ENCODE peak calls at places on chromosomes 5 and 9, in four cellular contexts. R is tibial nerve, K is lung, U is uterus. B is an unnamed sample.

GRCh38 chr9:89525673-89526374 is 27.9 kb upstream of the SEMA4D start:
- DNase-seq in R (no peak), K (no peak), U (no peak), B (no peak)

GRCh38 chr5:59587489-59588337 is 305.8 kb downstream of the PDE4D start:
- DNase-seq in R (no peak), K (peak), U (peak), B (no peak)

GRCh38 chr5:31033295-31033694 is 160.2 kb upstream of the CDH6 start:
- DNase-seq in R (no peak), K (no peak), U (no peak), B (no peak)

GRCh38 chr5:92561362-92562006 is 1019.5 kb downstream of the NR2F1-AS1 start:
- DNase-seq in R (no peak), K (no peak), U (no peak), B (no peak)

GRCh38 chr5:33223563-33224305 is 217.0 kb upstream of the TARS1 start:
- DNase-seq in R (no peak), K (no peak), U (no peak), B (no peak)

GRCh38 chr9:114932502-114932901 is 2.1 kb upstream of the TNFSF8 start:
- DNase-seq in R (no peak), K (no peak), U (no peak), B (no peak)

GRCh38 chr9:120366646-120367019 is 213.3 kb downstream of the CDK5RAP2 start:
- DNase-seq in R (peak), K (peak), U (no peak), B (no peak)

GRCh38 chr9:68775003-68775730 is 70.1 kb downstream of the PIP5K1B start:
- DNase-seq in R (no peak), K (no peak), U (no peak), B (no peak)

GRCh38 chr9:102966999-102967398 is 28.1 kb upstream of the CYLC2 start:
- DNase-seq in R (no peak), K (no peak), U (no peak), B (no peak)

GRCh38 chr5:134506054-134507039 is 19.1 kb upstream of the JADE2 start:
- DNase-seq in R (no peak), K (peak), U (no peak), B (no peak)

GRCh38 chr5:52007230-52007858 is 624.1 kb downstream of the ISL1 start:
- DNase-seq in R (no peak), K (no peak), U (no peak), B (no peak)

GRCh38 chr9:82180711-82181110 is 192.1 kb downstream of the SPATA31D1 start:
- DNase-seq in R (no peak), K (no peak), U (no peak), B (no peak)

GRCh38 chr9:129840024-129840423 is 4.8 kb downstream of the USP20 start:
- DNase-seq in R (no peak), K (no peak), U (no peak), B (no peak)

GRCh38 chr9:136941231-136942111 is 3.1 kb downstream of the FBXW5 start:
- DNase-seq in R (no peak), K (no peak), U (no peak), B (peak)

GRCh38 chr5:134648425-134649162 is at the start of gene SEC24A:
- DNase-seq in R (peak), K (peak), U (peak), B (peak)

GRCh38 chr9:121914604-121915303 is 178.4 kb downstream of the TTLL11 start:
- DNase-seq in R (no peak), K (no peak), U (no peak), B (no peak)

GRCh38 chr9:72485821-72486605 is 35.4 kb upstream of the TMC1 start:
- DNase-seq in R (peak), K (no peak), U (no peak), B (no peak)

GRCh38 chr5:87770601-87771121 is 357.9 kb upstream of the CCNH start:
- DNase-seq in R (no peak), K (no peak), U (no peak), B (no peak)

GRCh38 chr5:87765009-87765408 is 352.3 kb upstream of the CCNH start:
- DNase-seq in R (no peak), K (no peak), U (no peak), B (no peak)

GRCh38 chr5:87769137-87769536 is 356.4 kb upstream of the CCNH start:
- DNase-seq in R (no peak), K (no peak), U (no peak), B (no peak)

DNA sequence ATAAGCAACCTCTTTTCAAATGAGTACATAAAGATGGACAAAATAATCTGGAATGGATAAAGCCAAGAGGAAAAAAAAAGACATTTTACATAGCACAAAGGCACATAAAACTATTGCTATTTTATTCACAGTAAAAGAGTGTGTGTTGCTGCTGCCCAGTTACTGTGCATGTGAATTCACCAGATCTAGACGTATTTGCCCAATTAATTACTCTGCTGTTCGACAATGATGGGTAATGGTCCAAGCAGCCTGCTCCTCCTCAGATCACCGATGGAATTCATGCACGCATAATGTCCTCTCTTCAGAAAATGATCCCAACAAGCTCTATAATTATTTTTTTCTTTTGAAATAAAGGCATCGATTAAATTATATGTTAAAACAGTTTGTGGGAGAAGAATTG is 357.3 kb upstream of the CCNH start:
- DNase-seq in R (no peak), K (no peak), U (no peak), B (no peak)
- H3K4me3 ChIP-seq in R (no peak), K (no peak), U (no peak), B (no peak)

DNA sequence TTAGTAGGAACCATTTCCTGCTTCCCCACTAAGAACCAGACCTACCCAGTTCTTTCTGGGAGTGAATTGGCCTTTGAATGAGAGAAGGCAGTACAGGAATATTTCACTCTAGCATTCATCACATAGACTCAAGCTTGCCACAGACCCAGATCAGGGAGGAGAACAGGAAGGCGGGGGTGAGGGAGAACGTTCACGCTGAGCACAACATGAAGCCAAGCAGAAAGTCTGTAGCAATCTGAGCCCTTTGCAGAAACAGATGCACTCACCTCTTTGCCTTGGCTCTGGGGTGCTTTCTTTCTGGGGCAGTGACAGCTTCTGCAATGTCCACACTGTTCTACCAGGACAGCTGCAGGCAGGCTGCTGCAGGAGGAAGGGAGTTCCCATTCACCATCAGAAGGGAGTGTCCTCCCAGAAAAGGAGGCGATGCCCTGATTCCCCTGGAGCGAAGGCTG is 11.5 kb upstream of the FGF1 start:
- DNase-seq in R (no peak), K (no peak), U (peak), B (no peak)
- H3K4me3 ChIP-seq in R (no peak), K (no peak), U (no peak), B (no peak)

GRCh38 chr5:131324311-131324710 is 60.5 kb downstream of the CDC42SE2 start:
- DNase-seq in R (peak), K (no peak), U (no peak), B (no peak)
- H3K4me3 ChIP-seq in R (no peak), K (no peak), U (no peak), B (no peak)

GRCh38 chr5:102375256-102375655 is 79.2 kb upstream of the SLCO4C1 start:
- DNase-seq in R (no peak), K (no peak), U (no peak), B (no peak)
- H3K4me3 ChIP-seq in R (no peak), K (no peak), U (no peak), B (no peak)

GRCh38 chr9:972512-973294 is 3.8 kb upstream of the DMRT3 start:
- DNase-seq in R (no peak), K (no peak), U (no peak), B (no peak)
- H3K4me3 ChIP-seq in R (peak), K (no peak), U (no peak), B (peak)

DNA sequence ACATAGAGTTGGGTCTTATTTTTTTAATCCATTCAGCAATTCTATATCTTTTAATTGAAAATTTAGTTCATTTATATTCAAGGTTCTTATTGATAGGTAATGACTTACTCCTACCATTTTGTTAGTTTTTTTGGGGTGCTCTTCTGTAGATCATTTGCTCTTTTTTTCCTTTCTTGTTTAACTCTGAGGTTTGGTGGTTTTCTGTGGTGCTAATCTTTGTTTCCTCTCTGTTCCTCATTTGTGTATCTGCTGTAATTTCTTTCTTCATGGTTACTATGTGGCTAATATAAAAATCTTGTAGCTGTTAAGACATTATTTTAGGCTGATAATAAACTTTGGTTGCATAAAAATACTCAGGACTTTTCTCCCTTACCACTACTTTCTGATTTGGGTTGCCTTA is 181.6 kb upstream of the DMRTA1 start:
- DNase-seq in R (no peak), K (no peak), U (no peak), B (no peak)
- H3K4me3 ChIP-seq in R (no peak), K (no peak), U (no peak), B (no peak)

DNA sequence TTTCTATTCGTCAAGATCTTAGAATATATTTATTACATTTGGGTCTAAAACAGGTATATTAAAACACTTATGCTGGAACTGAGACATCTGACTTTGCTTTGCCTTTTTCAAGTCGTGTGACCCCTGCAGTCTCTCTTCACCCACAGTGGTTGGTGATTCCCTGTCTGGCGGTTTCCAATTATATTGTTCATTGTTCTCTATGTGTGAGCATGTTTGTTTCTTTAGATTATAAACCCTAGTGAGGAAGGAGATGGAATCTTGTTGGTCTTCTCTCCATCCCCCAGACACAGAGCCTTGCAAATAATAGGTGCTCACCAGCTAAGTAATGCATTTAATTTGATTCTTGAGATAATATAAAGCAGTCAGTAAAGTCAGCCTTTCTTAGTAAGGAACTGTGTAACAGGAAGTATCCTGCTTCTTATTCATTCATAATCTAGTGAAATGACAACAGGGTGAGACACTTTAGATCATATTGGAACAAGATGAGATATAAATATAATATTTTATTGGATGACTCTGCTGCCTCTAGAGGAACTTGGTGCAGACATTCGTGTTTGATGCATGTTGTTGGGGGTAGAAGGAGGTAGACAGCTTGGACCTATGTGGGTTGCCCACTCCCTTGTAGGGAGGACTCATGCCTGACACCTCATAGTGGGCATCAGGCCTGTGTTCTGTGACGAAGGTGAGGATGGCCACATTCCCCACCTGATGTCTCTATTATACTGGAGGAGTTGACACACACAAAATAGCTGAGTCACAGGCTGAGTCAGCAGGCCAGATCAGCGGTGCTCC is 88.1 kb downstream of the FGF1 start:
- DNase-seq in R (no peak), K (no peak), U (no peak), B (no peak)
- H3K4me3 ChIP-seq in R (no peak), K (no peak), U (no peak), B (no peak)